ENCODE peak calls at places on chromosomes 6 and 20, in nine cellular contexts. One of them, this sample, is unnamed.

GRCh38 chr20:32203556-32204484 is 3.7 kb downstream of the PLAGL2 start:
- DNase-seq in glomerular endothelial cell: no peak
- DNase-seq in nephron progenitor cell: no peak
- DNase-seq in retina: no peak
- DNase-seq in cardiac muscle cell: no peak
- DNase-seq in fibroblast of the aortic adventitia: no peak
- DNase-seq in GM04503: no peak
- DNase-seq in hypothalamus: no peak
- DNase-seq in effector CD4-positive, alpha-beta T cell: no peak
- DNase-seq in this sample: peak; percentile 70

GRCh38 chr20:21028436-21028835 is 77.7 kb downstream of the LINC00237 start:
- DNase-seq in glomerular endothelial cell: no peak
- DNase-seq in nephron progenitor cell: no peak
- DNase-seq in retina: no peak
- DNase-seq in cardiac muscle cell: no peak
- DNase-seq in fibroblast of the aortic adventitia: no peak
- DNase-seq in GM04503: no peak
- DNase-seq in hypothalamus: no peak
- DNase-seq in effector CD4-positive, alpha-beta T cell: no peak
- DNase-seq in this sample: no peak

GRCh38 chr6:146860583-146860982 is 261.8 kb downstream of the ADGB start:
- DNase-seq in glomerular endothelial cell: no peak
- DNase-seq in nephron progenitor cell: no peak
- DNase-seq in retina: no peak
- DNase-seq in cardiac muscle cell: no peak
- DNase-seq in fibroblast of the aortic adventitia: peak; percentile 45
- DNase-seq in GM04503: no peak
- DNase-seq in hypothalamus: no peak
- DNase-seq in effector CD4-positive, alpha-beta T cell: no peak
- DNase-seq in this sample: no peak

GRCh38 chr6:156464100-156464878 is 312.9 kb upstream of the ARID1B start:
- DNase-seq in glomerular endothelial cell: no peak
- DNase-seq in nephron progenitor cell: no peak
- DNase-seq in retina: no peak
- DNase-seq in cardiac muscle cell: no peak
- DNase-seq in fibroblast of the aortic adventitia: no peak
- DNase-seq in GM04503: no peak
- DNase-seq in hypothalamus: no peak
- DNase-seq in effector CD4-positive, alpha-beta T cell: no peak
- DNase-seq in this sample: no peak

GRCh38 chr6:166520905-166521834 is 65.3 kb downstream of the RAMACL start:
- DNase-seq in glomerular endothelial cell: no peak
- DNase-seq in nephron progenitor cell: no peak
- DNase-seq in retina: no peak
- DNase-seq in cardiac muscle cell: no peak
- DNase-seq in fibroblast of the aortic adventitia: no peak
- DNase-seq in GM04503: no peak
- DNase-seq in hypothalamus: no peak
- DNase-seq in effector CD4-positive, alpha-beta T cell: no peak
- DNase-seq in this sample: no peak

GRCh38 chr20:57849126-57849867 is 139.5 kb upstream of the PMEPA1 start:
- DNase-seq in glomerular endothelial cell: no peak
- DNase-seq in nephron progenitor cell: no peak
- DNase-seq in retina: no peak
- DNase-seq in cardiac muscle cell: no peak
- DNase-seq in fibroblast of the aortic adventitia: peak; percentile 21
- DNase-seq in GM04503: peak; percentile 24
- DNase-seq in hypothalamus: no peak
- DNase-seq in effector CD4-positive, alpha-beta T cell: no peak
- DNase-seq in this sample: peak; percentile 14

GRCh38 chr6:143005816-143006215 is 54.9 kb upstream of the AIG1 start:
- DNase-seq in glomerular endothelial cell: no peak
- DNase-seq in nephron progenitor cell: no peak
- DNase-seq in retina: no peak
- DNase-seq in cardiac muscle cell: no peak
- DNase-seq in fibroblast of the aortic adventitia: no peak
- DNase-seq in GM04503: peak; percentile 30
- DNase-seq in hypothalamus: no peak
- DNase-seq in effector CD4-positive, alpha-beta T cell: no peak
- DNase-seq in this sample: no peak

GRCh38 chr6:38387994-38388393 is 251.7 kb downstream of the BTBD9 start:
- DNase-seq in glomerular endothelial cell: no peak
- DNase-seq in nephron progenitor cell: no peak
- DNase-seq in retina: no peak
- DNase-seq in cardiac muscle cell: no peak
- DNase-seq in fibroblast of the aortic adventitia: peak; percentile 88
- DNase-seq in GM04503: peak; percentile 68
- DNase-seq in hypothalamus: no peak
- DNase-seq in effector CD4-positive, alpha-beta T cell: no peak
- DNase-seq in this sample: no peak

GRCh38 chr20:49349678-49350077 is 71.8 kb upstream of the ZNFX1 start:
- DNase-seq in glomerular endothelial cell: no peak
- DNase-seq in nephron progenitor cell: no peak
- DNase-seq in retina: no peak
- DNase-seq in cardiac muscle cell: no peak
- DNase-seq in fibroblast of the aortic adventitia: peak; percentile 27
- DNase-seq in GM04503: no peak
- DNase-seq in hypothalamus: no peak
- DNase-seq in effector CD4-positive, alpha-beta T cell: no peak
- DNase-seq in this sample: no peak

GRCh38 chr6:33789550-33789895 is 593 bp upstream of the LEMD2 start:
- DNase-seq in glomerular endothelial cell: no peak
- DNase-seq in nephron progenitor cell: no peak
- DNase-seq in retina: no peak
- DNase-seq in cardiac muscle cell: no peak
- DNase-seq in fibroblast of the aortic adventitia: no peak
- DNase-seq in GM04503: no peak
- DNase-seq in hypothalamus: no peak
- DNase-seq in effector CD4-positive, alpha-beta T cell: no peak
- DNase-seq in this sample: no peak

GRCh38 chr6:79964607-79965081 is 17.3 kb upstream of the ELOVL4 start:
- DNase-seq in glomerular endothelial cell: no peak
- DNase-seq in nephron progenitor cell: no peak
- DNase-seq in retina: no peak
- DNase-seq in cardiac muscle cell: no peak
- DNase-seq in fibroblast of the aortic adventitia: no peak
- DNase-seq in GM04503: no peak
- DNase-seq in hypothalamus: no peak
- DNase-seq in effector CD4-positive, alpha-beta T cell: no peak
- DNase-seq in this sample: no peak

GRCh38 chr6:53210821-53211220 is 62.2 kb upstream of the GCM1 start:
- DNase-seq in glomerular endothelial cell: no peak
- DNase-seq in nephron progenitor cell: no peak
- DNase-seq in retina: no peak
- DNase-seq in cardiac muscle cell: no peak
- DNase-seq in fibroblast of the aortic adventitia: no peak
- DNase-seq in GM04503: no peak
- DNase-seq in hypothalamus: no peak
- DNase-seq in effector CD4-positive, alpha-beta T cell: no peak
- DNase-seq in this sample: no peak

GRCh38 chr20:15760217-15760567 is 813.1 kb downstream of the KIF16B start:
- DNase-seq in glomerular endothelial cell: no peak
- DNase-seq in nephron progenitor cell: peak; percentile 23
- DNase-seq in retina: peak; percentile 49
- DNase-seq in cardiac muscle cell: peak; percentile 8
- DNase-seq in fibroblast of the aortic adventitia: no peak
- DNase-seq in GM04503: no peak
- DNase-seq in hypothalamus: no peak
- DNase-seq in effector CD4-positive, alpha-beta T cell: no peak
- DNase-seq in this sample: no peak

GRCh38 chr6:11556308-11556707 is 18.8 kb downstream of the TMEM170B start:
- DNase-seq in glomerular endothelial cell: no peak
- DNase-seq in nephron progenitor cell: no peak
- DNase-seq in retina: no peak
- DNase-seq in cardiac muscle cell: no peak
- DNase-seq in fibroblast of the aortic adventitia: no peak
- DNase-seq in GM04503: no peak
- DNase-seq in hypothalamus: no peak
- DNase-seq in effector CD4-positive, alpha-beta T cell: no peak
- DNase-seq in this sample: no peak

GRCh38 chr20:36113015-36113414 is 41.5 kb upstream of the EPB41L1 start:
- DNase-seq in glomerular endothelial cell: no peak
- DNase-seq in nephron progenitor cell: no peak
- DNase-seq in retina: no peak
- DNase-seq in cardiac muscle cell: no peak
- DNase-seq in fibroblast of the aortic adventitia: no peak
- DNase-seq in GM04503: no peak
- DNase-seq in hypothalamus: no peak
- DNase-seq in effector CD4-positive, alpha-beta T cell: no peak
- DNase-seq in this sample: no peak

GRCh38 chr6:22457986-22458385 is 111.4 kb upstream of the HDGFL1 start:
- DNase-seq in glomerular endothelial cell: no peak
- DNase-seq in nephron progenitor cell: no peak
- DNase-seq in retina: no peak
- DNase-seq in cardiac muscle cell: no peak
- DNase-seq in fibroblast of the aortic adventitia: no peak
- DNase-seq in GM04503: no peak
- DNase-seq in hypothalamus: no peak
- DNase-seq in effector CD4-positive, alpha-beta T cell: no peak
- DNase-seq in this sample: no peak

GRCh38 chr6:39377530-39377929 is 55.0 kb upstream of the KCNK16 start:
- DNase-seq in glomerular endothelial cell: no peak
- DNase-seq in nephron progenitor cell: peak; percentile 67
- DNase-seq in retina: peak; percentile 76
- DNase-seq in cardiac muscle cell: peak; percentile 86
- DNase-seq in fibroblast of the aortic adventitia: peak; percentile 60
- DNase-seq in GM04503: no peak
- DNase-seq in hypothalamus: peak; percentile 34
- DNase-seq in effector CD4-positive, alpha-beta T cell: no peak
- DNase-seq in this sample: no peak

GRCh38 chr6:113858067-113858604 is 991 bp downstream of the MARCKS start:
- DNase-seq in glomerular endothelial cell: no peak
- DNase-seq in nephron progenitor cell: peak; percentile 35
- DNase-seq in retina: no peak
- DNase-seq in cardiac muscle cell: peak; percentile 42
- DNase-seq in fibroblast of the aortic adventitia: peak; percentile 53
- DNase-seq in GM04503: no peak
- DNase-seq in hypothalamus: no peak
- DNase-seq in effector CD4-positive, alpha-beta T cell: no peak
- DNase-seq in this sample: peak; percentile 46

GRCh38 chr6:21997414-21998037 is 299.3 kb downstream of the PRL start:
- DNase-seq in glomerular endothelial cell: no peak
- DNase-seq in nephron progenitor cell: no peak
- DNase-seq in retina: peak; percentile 36
- DNase-seq in cardiac muscle cell: peak; percentile 52
- DNase-seq in fibroblast of the aortic adventitia: no peak
- DNase-seq in GM04503: no peak
- DNase-seq in hypothalamus: no peak
- DNase-seq in effector CD4-positive, alpha-beta T cell: no peak
- DNase-seq in this sample: no peak

GRCh38 chr6:81763968-81764367 is 11.5 kb upstream of the TENT5A start:
- DNase-seq in glomerular endothelial cell: no peak
- DNase-seq in nephron progenitor cell: no peak
- DNase-seq in retina: no peak
- DNase-seq in cardiac muscle cell: no peak
- DNase-seq in fibroblast of the aortic adventitia: no peak
- DNase-seq in GM04503: no peak
- DNase-seq in hypothalamus: no peak
- DNase-seq in effector CD4-positive, alpha-beta T cell: no peak
- DNase-seq in this sample: no peak

GRCh38 chr6:22681761-22682160 is 112.4 kb downstream of the HDGFL1 start:
- DNase-seq in glomerular endothelial cell: no peak
- DNase-seq in nephron progenitor cell: no peak
- DNase-seq in retina: no peak
- DNase-seq in cardiac muscle cell: no peak
- DNase-seq in fibroblast of the aortic adventitia: peak; percentile 1
- DNase-seq in GM04503: no peak
- DNase-seq in hypothalamus: no peak
- DNase-seq in effector CD4-positive, alpha-beta T cell: no peak
- DNase-seq in this sample: no peak

GRCh38 chr6:134402372-134402984 is 84.6 kb upstream of the SGK1 start:
- DNase-seq in glomerular endothelial cell: no peak
- DNase-seq in nephron progenitor cell: no peak
- DNase-seq in retina: no peak
- DNase-seq in cardiac muscle cell: no peak
- DNase-seq in fibroblast of the aortic adventitia: no peak
- DNase-seq in GM04503: no peak
- DNase-seq in hypothalamus: no peak
- DNase-seq in effector CD4-positive, alpha-beta T cell: no peak
- DNase-seq in this sample: no peak

GRCh38 chr20:59525500-59526241 is 78.7 kb upstream of the PHACTR3 start:
- DNase-seq in glomerular endothelial cell: no peak
- DNase-seq in nephron progenitor cell: peak; percentile 87
- DNase-seq in retina: peak; percentile 89
- DNase-seq in cardiac muscle cell: peak; percentile 86
- DNase-seq in fibroblast of the aortic adventitia: peak; percentile 24
- DNase-seq in GM04503: no peak
- DNase-seq in hypothalamus: no peak
- DNase-seq in effector CD4-positive, alpha-beta T cell: no peak
- DNase-seq in this sample: no peak

GRCh38 chr6:52724406-52725121 is 38.7 kb downstream of the GSTA2 start:
- DNase-seq in glomerular endothelial cell: peak; percentile 7
- DNase-seq in nephron progenitor cell: peak; percentile 64
- DNase-seq in retina: peak; percentile 27
- DNase-seq in cardiac muscle cell: peak; percentile 71
- DNase-seq in fibroblast of the aortic adventitia: peak; percentile 74
- DNase-seq in GM04503: no peak
- DNase-seq in hypothalamus: no peak
- DNase-seq in effector CD4-positive, alpha-beta T cell: peak; percentile 29
- DNase-seq in this sample: peak; percentile 65

GRCh38 chr6:98787401-98787800 is 47.0 kb upstream of the POU3F2 start:
- DNase-seq in glomerular endothelial cell: no peak
- DNase-seq in nephron progenitor cell: no peak
- DNase-seq in retina: no peak
- DNase-seq in cardiac muscle cell: no peak
- DNase-seq in fibroblast of the aortic adventitia: no peak
- DNase-seq in GM04503: no peak
- DNase-seq in hypothalamus: no peak
- DNase-seq in effector CD4-positive, alpha-beta T cell: no peak
- DNase-seq in this sample: no peak

GRCh38 chr6:15413558-15414257 is 167.8 kb downstream of the JARID2 start:
- DNase-seq in glomerular endothelial cell: no peak
- DNase-seq in nephron progenitor cell: no peak
- DNase-seq in retina: no peak
- DNase-seq in cardiac muscle cell: no peak
- DNase-seq in fibroblast of the aortic adventitia: peak; percentile 71
- DNase-seq in GM04503: no peak
- DNase-seq in hypothalamus: no peak
- DNase-seq in effector CD4-positive, alpha-beta T cell: no peak
- DNase-seq in this sample: no peak

GRCh38 chr20:32227744-32228688 is 20.3 kb downstream of the POFUT1 start:
- DNase-seq in glomerular endothelial cell: no peak
- DNase-seq in nephron progenitor cell: no peak
- DNase-seq in retina: no peak
- DNase-seq in cardiac muscle cell: no peak
- DNase-seq in fibroblast of the aortic adventitia: peak; percentile 24
- DNase-seq in GM04503: no peak
- DNase-seq in hypothalamus: no peak
- DNase-seq in effector CD4-positive, alpha-beta T cell: no peak
- DNase-seq in this sample: no peak

GRCh38 chr6:2270049-2270448 is 24.6 kb upstream of the GMDS start:
- DNase-seq in glomerular endothelial cell: no peak
- DNase-seq in nephron progenitor cell: no peak
- DNase-seq in retina: no peak
- DNase-seq in cardiac muscle cell: no peak
- DNase-seq in fibroblast of the aortic adventitia: no peak
- DNase-seq in GM04503: no peak
- DNase-seq in hypothalamus: no peak
- DNase-seq in effector CD4-positive, alpha-beta T cell: no peak
- DNase-seq in this sample: no peak

GRCh38 chr20:50320005-50320909 is 129.6 kb downstream of the CEBPB start:
- DNase-seq in glomerular endothelial cell: no peak
- DNase-seq in nephron progenitor cell: no peak
- DNase-seq in retina: no peak
- DNase-seq in cardiac muscle cell: no peak
- DNase-seq in fibroblast of the aortic adventitia: no peak
- DNase-seq in GM04503: no peak
- DNase-seq in hypothalamus: no peak
- DNase-seq in effector CD4-positive, alpha-beta T cell: no peak
- DNase-seq in this sample: no peak

GRCh38 chr6:81743649-81744048 is 8.8 kb downstream of the TENT5A start:
- DNase-seq in glomerular endothelial cell: no peak
- DNase-seq in nephron progenitor cell: no peak
- DNase-seq in retina: no peak
- DNase-seq in cardiac muscle cell: no peak
- DNase-seq in fibroblast of the aortic adventitia: no peak
- DNase-seq in GM04503: no peak
- DNase-seq in hypothalamus: no peak
- DNase-seq in effector CD4-positive, alpha-beta T cell: no peak
- DNase-seq in this sample: no peak

GRCh38 chr20:36861875-36862801 is 13.8 kb upstream of the TLDC2 start:
- DNase-seq in glomerular endothelial cell: no peak
- DNase-seq in nephron progenitor cell: peak; percentile 40
- DNase-seq in retina: peak; percentile 67
- DNase-seq in cardiac muscle cell: peak; percentile 35
- DNase-seq in fibroblast of the aortic adventitia: peak; percentile 77
- DNase-seq in GM04503: peak; percentile 56
- DNase-seq in hypothalamus: peak; percentile 72
- DNase-seq in effector CD4-positive, alpha-beta T cell: no peak
- DNase-seq in this sample: peak; percentile 95